ENCODE peak calls at places on chromosomes 11 and 22, in seven cellular contexts. K, N, G, H, F, V and O are unnamed samples.

GRCh38 chr11:104259121-104259610 is 95.2 kb upstream of the PDGFD start:
- DNase-seq in G (no peak), K (no peak), N (no peak), V (no peak), H (no peak), F (no peak), O (no peak)

GRCh38 chr11:120054016-120054752 is 83.7 kb downstream of the TRIM29 start:
- DNase-seq in H (no peak), N (no peak), F (no peak), V (no peak), G (no peak), K (no peak), O (no peak)

GRCh38 chr22:30048711-30049110 is 31.6 kb upstream of the HORMAD2 start:
- DNase-seq in G (no peak), N (no peak), V (no peak), F (no peak), H (no peak), K (no peak), O (no peak)

GRCh38 chr11:91230647-91231046 is 994.0 kb upstream of the FAT3 start:
- DNase-seq in H (no peak), K (no peak), N (no peak), F (no peak), V (no peak), G (no peak), O (no peak)

GRCh38 chr11:111531156-111531555 is 9.4 kb upstream of the LAYN start:
- DNase-seq in H (peak), F (no peak), V (no peak), N (no peak), G (no peak), K (no peak), O (no peak)

GRCh38 chr11:1457326-1457680 is 29.3 kb downstream of the MOB2 start:
- DNase-seq in K (no peak), N (no peak), H (no peak), G (no peak), F (no peak), V (no peak), O (no peak)

GRCh38 chr22:43883012-43883661 is 8.7 kb downstream of the PNPLA5 start:
- DNase-seq in G (peak), F (peak), K (no peak), H (peak), V (no peak), N (no peak), O (no peak)

GRCh38 chr11:1854949-1855885 is 2.3 kb downstream of the LSP1 start:
- DNase-seq in V (no peak), H (no peak), G (peak), N (no peak), F (no peak), K (no peak), O (no peak)

GRCh38 chr11:108664730-108665525 is at the start of gene DDX10:
- DNase-seq in H (peak), K (peak), V (peak), F (peak), G (peak), N (peak), O (peak)
- TF ChIP-seq CTCF in H (no peak), K (no peak), V (peak), F (no peak), G (peak), N (no peak), O (no peak)

GRCh38 chr11:114679505-114679904 is 1.2 kb downstream of the NXPE2 start:
- DNase-seq in N (no peak), V (no peak), G (no peak), H (no peak), F (no peak), K (no peak), O (no peak)
- TF ChIP-seq CTCF in N (no peak), V (no peak), G (no peak), H (no peak), F (no peak), K (no peak), O (no peak)

DNA sequence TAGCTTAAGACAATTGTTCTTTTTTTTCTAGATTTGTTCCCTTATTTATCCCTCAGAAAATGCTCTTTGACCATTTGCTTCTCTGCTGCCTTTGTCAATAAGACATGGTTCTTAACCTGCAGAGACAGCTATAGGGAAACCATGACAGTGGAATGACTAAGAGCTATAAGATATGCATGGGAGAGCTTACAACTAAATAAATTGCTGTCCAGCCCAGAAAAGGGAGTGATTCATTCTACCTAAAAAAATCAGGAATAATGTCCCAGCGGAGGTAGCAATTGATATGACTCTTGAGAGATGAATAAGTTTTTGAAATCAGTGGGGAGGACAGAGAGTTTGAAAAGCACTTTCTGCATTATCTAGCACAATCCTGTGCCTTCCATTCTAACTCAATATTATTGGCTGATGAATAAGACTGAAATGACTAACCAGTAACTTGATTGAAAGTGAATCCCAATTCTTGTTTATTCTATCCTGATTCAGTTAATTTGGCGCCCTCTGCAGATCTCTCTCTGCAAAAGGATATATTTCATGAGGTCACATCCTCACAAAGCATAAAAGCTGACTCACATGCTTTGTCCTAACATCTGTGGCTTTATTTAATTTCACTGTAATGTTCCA is 680.5 kb upstream of the API5 start:
- DNase-seq in F (peak), N (no peak), H (peak), G (peak), K (no peak), V (no peak), O (no peak)
- TF ChIP-seq CTCF in F (no peak), N (no peak), H (no peak), G (peak), K (no peak), V (no peak), O (no peak)

GRCh38 chr11:133835258-133836075 is 9.8 kb downstream of the SPATA19 start:
- DNase-seq in V (no peak), G (peak), N (no peak), K (peak), F (peak), H (peak), O (no peak)
- TF ChIP-seq CTCF in V (peak), G (peak), N (no peak), K (peak), F (peak), H (peak), O (peak)

GRCh38 chr11:13251961-13252360 is 25.6 kb upstream of the BMAL1 start:
- DNase-seq in N (no peak), K (no peak), F (no peak), H (no peak), V (no peak), G (no peak), O (no peak)

GRCh38 chr11:13247606-13248320 is 29.8 kb upstream of the BMAL1 start:
- DNase-seq in H (no peak), N (no peak), V (no peak), K (no peak), G (no peak), F (no peak), O (no peak)

GRCh38 chr11:13249177-13249576 is 28.4 kb upstream of the BMAL1 start:
- DNase-seq in H (no peak), N (no peak), V (no peak), F (no peak), K (no peak), G (no peak), O (no peak)

GRCh38 chr11:13249992-13250391 is 27.6 kb upstream of the BMAL1 start:
- DNase-seq in H (no peak), F (peak), K (no peak), V (no peak), G (no peak), N (no peak), O (no peak)
- TF ChIP-seq CTCF in H (peak), F (peak), K (no peak), V (peak), G (peak), N (no peak), O (peak)

DNA sequence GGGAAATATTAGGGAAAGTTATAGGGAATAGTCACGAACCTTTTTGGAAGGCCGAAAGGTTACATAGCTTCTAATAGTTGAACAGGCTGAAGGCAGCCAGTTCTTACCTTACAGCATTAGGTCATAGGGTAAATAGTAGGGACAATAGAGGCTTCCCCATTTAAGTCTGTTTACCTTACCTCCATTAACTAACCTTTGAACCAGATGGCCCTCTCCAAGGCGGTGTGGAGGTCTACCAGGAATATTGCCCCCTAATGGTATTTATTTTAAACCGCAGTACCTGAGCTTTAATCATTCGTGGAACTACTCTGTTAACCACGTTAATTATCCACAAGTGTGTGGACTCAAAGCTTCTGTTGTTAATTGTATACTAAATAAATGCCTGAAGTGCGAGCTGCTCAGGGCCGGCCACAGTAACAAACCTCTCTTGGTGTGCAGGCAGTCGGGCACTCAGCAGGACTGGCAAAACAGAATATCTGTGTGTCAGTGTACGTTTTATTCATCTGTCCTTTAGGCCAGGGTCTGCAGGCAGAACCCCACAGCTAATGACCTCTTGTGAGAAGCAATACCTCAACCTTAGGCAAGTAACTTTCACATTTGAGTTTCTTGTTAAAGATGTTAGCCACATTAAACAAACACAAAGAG is 81.7 kb downstream of the PRCP start:
- DNase-seq in H (no peak), K (no peak), N (no peak), V (no peak), F (no peak), G (no peak), O (no peak)
- TF ChIP-seq CTCF in H (no peak), K (no peak), N (no peak), V (no peak), F (peak), G (peak), O (no peak)